ENCODE peak calls at places on chromosomes 1 and 21, in seven cellular contexts. E is colonic mucosa, P is mucosa of descending colon, S is astrocyte of the spinal cord, X is neural progenitor cell, C is right cardiac atrium, M is IMR-90. N is an unnamed sample.

GRCh38 chr1:180158149-180159147 is 3.8 kb downstream of the QSOX1 start:
- DNase-seq in E (peak), P (peak), S (no peak), X (no peak), C (no peak), M (no peak), N (no peak)

GRCh38 chr1:245621589-245621988 is 466.8 kb downstream of the KIF26B start:
- DNase-seq in E (no peak), P (no peak), S (no peak), X (no peak), C (no peak), M (no peak), N (no peak)

GRCh38 chr21:42799516-42799915 is 79.8 kb downstream of the WDR4 start:
- DNase-seq in E (no peak), P (no peak), S (no peak), X (no peak), C (no peak), M (no peak), N (no peak)

GRCh38 chr1:160116277-160117147 is 953 bp downstream of the ATP1A2 start:
- DNase-seq in E (no peak), P (peak), S (peak), X (no peak), C (no peak), M (peak), N (no peak)

GRCh38 chr1:117128323-117129079 is 7.0 kb upstream of the TRIM45 start:
- DNase-seq in E (no peak), P (no peak), S (peak), X (peak), C (no peak), M (peak), N (no peak)

GRCh38 chr1:153608089-153608672 is 4.8 kb downstream of the S100A16 start:
- DNase-seq in E (peak), P (no peak), S (no peak), X (no peak), C (no peak), M (no peak), N (no peak)

GRCh38 chr1:111802110-111802509 is 46.4 kb downstream of the DDX20 start:
- DNase-seq in E (no peak), P (no peak), S (no peak), X (no peak), C (peak), M (no peak), N (no peak)

GRCh38 chr1:225934711-225935110 is 6.3 kb downstream of the LEFTY2 start:
- DNase-seq in E (no peak), P (no peak), S (no peak), X (no peak), C (no peak), M (peak), N (no peak)

GRCh38 chr1:230517786-230518185 is 91.7 kb upstream of the PGBD5 start:
- DNase-seq in E (no peak), P (no peak), S (no peak), X (peak), C (no peak), M (no peak), N (no peak)

GRCh38 chr1:178693368-178693767 is 31.7 kb upstream of the RALGPS2 start:
- DNase-seq in E (no peak), P (no peak), S (no peak), X (peak), C (no peak), M (peak), N (no peak)

GRCh38 chr1:95049935-95050334 is 22.8 kb downstream of the ALG14 start:
- DNase-seq in E (no peak), P (no peak), S (no peak), X (no peak), C (no peak), M (no peak), N (no peak)

GRCh38 chr21:45289655-45290515 is 2.2 kb upstream of the POFUT2 start:
- DNase-seq in E (no peak), P (no peak), S (no peak), X (no peak), C (no peak), M (peak), N (no peak)

GRCh38 chr1:202213361-202214088 is 19.9 kb downstream of the LGR6 start:
- DNase-seq in E (no peak), P (no peak), S (no peak), X (peak), C (no peak), M (no peak), N (no peak)

GRCh38 chr1:205296154-205296553 is 25.4 kb downstream of the NUAK2 start:
- DNase-seq in E (no peak), P (no peak), S (no peak), X (no peak), C (no peak), M (no peak), N (no peak)

GRCh38 chr1:196902344-196902743 is 14.5 kb downstream of the CFHR4 start:
- DNase-seq in E (no peak), P (no peak), S (no peak), X (no peak), C (no peak), M (no peak), N (no peak)

GRCh38 chr1:212470059-212470458 is 37.3 kb downstream of the NENF start:
- DNase-seq in E (peak), P (peak), S (peak), X (no peak), C (peak), M (peak), N (peak)

GRCh38 chr21:39610705-39611104 is 2.0 kb upstream of the B3GALT5 start:
- DNase-seq in E (peak), P (no peak), S (peak), X (peak), C (no peak), M (no peak), N (no peak)

GRCh38 chr1:110746644-110747259 is 72.0 kb upstream of the KCNA3 start:
- DNase-seq in E (peak), P (peak), S (peak), X (peak), C (peak), M (peak), N (no peak)

GRCh38 chr1:14437410-14437913 is 161.0 kb upstream of the KAZN start:
- DNase-seq in E (no peak), P (no peak), S (no peak), X (no peak), C (no peak), M (no peak), N (no peak)

GRCh38 chr1:163300569-163300968 is 21.2 kb upstream of the NUF2 start:
- DNase-seq in E (no peak), P (no peak), S (no peak), X (no peak), C (no peak), M (no peak), N (no peak)

GRCh38 chr1:184387069-184387870 is 441 bp downstream of the C1orf21 start:
- DNase-seq in E (peak), P (peak), S (peak), X (peak), C (peak), M (peak), N (peak)

GRCh38 chr1:168887381-168887780 is 158.4 kb upstream of the DPT start:
- DNase-seq in E (no peak), P (no peak), S (no peak), X (no peak), C (peak), M (no peak), N (no peak)

GRCh38 chr1:218344814-218345672 is at the start of gene TGFB2:
- DNase-seq in E (peak), P (peak), S (peak), X (peak), C (peak), M (peak), N (peak)

GRCh38 chr1:194155962-194156361 is 969.5 kb upstream of the B3GALT2 start:
- DNase-seq in E (no peak), P (no peak), S (no peak), X (no peak), C (no peak), M (no peak), N (no peak)

GRCh38 chr1:192538407-192539311 is 36.9 kb upstream of the RGS1 start:
- DNase-seq in E (no peak), P (peak), S (peak), X (no peak), C (no peak), M (peak), N (no peak)

GRCh38 chr1:29937356-29937755 is 701.0 kb downstream of the PTPRU start:
- DNase-seq in E (no peak), P (no peak), S (no peak), X (no peak), C (no peak), M (no peak), N (no peak)

GRCh38 chr1:170537798-170538503 is 6.0 kb downstream of the GORAB start:
- DNase-seq in E (no peak), P (no peak), S (peak), X (no peak), C (no peak), M (peak), N (no peak)

GRCh38 chr1:24635195-24635843 is 7.8 kb upstream of the SRRM1 start:
- DNase-seq in E (no peak), P (peak), S (peak), X (peak), C (no peak), M (peak), N (peak)

GRCh38 chr1:101953623-101954022 is 43.1 kb downstream of the OLFM3 start:
- DNase-seq in E (no peak), P (no peak), S (no peak), X (no peak), C (no peak), M (no peak), N (no peak)

GRCh38 chr1:154961207-154961496 is 430 bp downstream of the PYGO2 start:
- DNase-seq in E (peak), P (peak), S (no peak), X (no peak), C (no peak), M (no peak), N (no peak)

GRCh38 chr1:109622103-109622892 is 2.7 kb downstream of the AMPD2 start:
- DNase-seq in E (no peak), P (no peak), S (no peak), X (no peak), C (peak), M (no peak), N (no peak)
- H3K4me3 ChIP-seq in E (no peak), P (no peak), S (peak), X (no peak), C (no peak), M (peak), N (no peak)

DNA sequence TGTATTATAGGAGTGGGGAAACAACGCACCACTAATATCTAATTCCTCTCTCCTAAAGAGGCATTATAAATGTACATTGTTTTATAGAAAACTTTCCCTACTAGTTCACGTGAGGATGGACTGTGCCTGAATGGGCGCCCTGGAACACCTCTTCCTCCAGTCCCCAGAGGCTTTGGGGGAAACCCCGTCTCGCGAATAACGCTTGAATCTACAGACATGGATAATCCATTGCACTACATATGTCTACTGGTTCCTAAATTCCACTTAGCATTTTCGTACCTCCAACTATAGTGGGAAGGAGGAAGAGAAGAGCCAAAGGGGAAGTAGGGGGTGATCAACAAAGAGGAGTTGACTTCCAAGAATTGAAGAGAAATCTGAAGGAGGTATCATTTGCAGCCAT is 11.2 kb downstream of the BARHL2 start:
- DNase-seq in E (no peak), P (no peak), S (no peak), X (no peak), C (no peak), M (no peak), N (no peak)
- H3K4me3 ChIP-seq in E (no peak), P (no peak), S (no peak), X (peak), C (no peak), M (no peak), N (no peak)

GRCh38 chr21:33020558-33021100 is 5.1 kb upstream of the OLIG2 start:
- DNase-seq in E (no peak), P (no peak), S (no peak), X (no peak), C (no peak), M (no peak), N (no peak)
- H3K4me3 ChIP-seq in E (no peak), P (no peak), S (no peak), X (peak), C (no peak), M (no peak), N (no peak)

GRCh38 chr1:119327066-119327435 is 41.5 kb upstream of the HAO2 start:
- DNase-seq in E (no peak), P (peak), S (no peak), X (peak), C (peak), M (no peak), N (no peak)
- H3K4me3 ChIP-seq in E (peak), P (no peak), S (peak), X (peak), C (peak), M (no peak), N (peak)

GRCh38 chr1:2910211-2910610 is 108.7 kb upstream of the TTC34 start:
- DNase-seq in E (no peak), P (no peak), S (no peak), X (no peak), C (no peak), M (no peak), N (no peak)
- H3K4me3 ChIP-seq in E (no peak), P (no peak), S (no peak), X (no peak), C (no peak), M (no peak), N (no peak)

GRCh38 chr1:88801575-88802208 is 89.7 kb downstream of the GTF2B start:
- DNase-seq in E (no peak), P (no peak), S (peak), X (no peak), C (no peak), M (peak), N (no peak)

GRCh38 chr1:88800382-88801051 is 90.8 kb downstream of the GTF2B start:
- DNase-seq in E (peak), P (peak), S (peak), X (peak), C (no peak), M (peak), N (no peak)

GRCh38 chr1:88803444-88803843 is 87.9 kb downstream of the GTF2B start:
- DNase-seq in E (no peak), P (no peak), S (no peak), X (no peak), C (no peak), M (no peak), N (no peak)

GRCh38 chr1:88802950-88803349 is 88.4 kb downstream of the GTF2B start:
- DNase-seq in E (no peak), P (no peak), S (peak), X (no peak), C (no peak), M (peak), N (no peak)

DNA sequence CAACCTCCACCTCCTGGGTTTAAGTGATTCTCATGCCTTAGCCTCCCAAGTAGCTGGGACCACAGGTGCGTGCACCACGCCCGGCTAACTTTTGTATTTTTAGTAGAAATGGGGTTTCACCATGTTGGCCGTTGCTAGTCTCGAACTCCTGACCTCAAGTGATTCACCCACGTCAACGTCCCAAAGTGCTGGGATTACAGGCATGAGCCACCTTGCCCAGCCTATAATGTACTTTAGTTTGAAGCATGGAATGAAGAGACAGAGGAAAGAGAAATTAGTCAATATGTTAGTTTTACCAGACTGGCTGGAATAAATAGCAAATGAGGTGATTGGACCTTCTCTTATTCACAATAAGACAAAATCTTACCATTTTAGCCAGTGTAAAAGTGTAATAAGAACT is 89.0 kb downstream of the GTF2B start:
- DNase-seq in E (no peak), P (no peak), S (no peak), X (no peak), C (no peak), M (no peak), N (no peak)
- H3K4me3 ChIP-seq in E (no peak), P (no peak), S (no peak), X (no peak), C (no peak), M (no peak), N (no peak)

DNA sequence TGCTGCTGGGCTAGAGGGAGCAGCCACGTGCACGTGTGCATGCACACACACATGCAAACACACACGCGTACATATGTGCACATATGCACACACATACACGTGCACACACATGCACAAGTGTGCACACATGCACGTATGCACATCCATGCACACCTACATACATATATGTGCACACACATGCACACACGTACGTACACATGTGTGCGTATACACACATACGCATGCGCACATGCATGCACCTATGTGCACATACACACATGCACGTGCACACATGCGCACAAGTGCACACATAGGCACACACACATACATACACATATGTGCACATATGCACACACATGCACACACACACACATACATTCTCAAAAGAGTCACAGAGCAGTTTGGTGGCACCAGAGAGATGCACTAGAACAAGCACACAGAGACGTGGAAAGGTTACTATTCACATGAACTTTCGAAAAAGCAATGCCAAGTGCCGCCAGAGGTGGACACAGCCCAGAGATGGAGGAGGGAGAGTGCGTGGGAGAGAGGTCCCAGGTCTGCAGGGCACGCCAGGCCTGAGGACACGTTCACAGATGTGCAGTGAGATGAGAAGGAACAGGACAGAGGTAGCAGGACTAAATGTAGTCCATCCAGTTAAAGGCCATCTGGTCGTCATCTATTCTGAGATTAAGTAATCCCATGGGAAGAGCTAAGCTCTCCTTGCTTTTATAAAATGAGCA is 85.7 kb upstream of the SLC25A33 start:
- DNase-seq in E (no peak), P (no peak), S (no peak), X (no peak), C (no peak), M (no peak), N (no peak)
- H3K4me3 ChIP-seq in E (no peak), P (no peak), S (no peak), X (no peak), C (no peak), M (no peak), N (no peak)